ENCODE peak calls at places on chromosomes 13 and 19, in five cellular contexts. X, K, O, R and P are unnamed samples.

GRCh38 chr13:22193070-22193469 is 522.2 kb downstream of the FGF9 start:
- DNase-seq in X (no peak), K (no peak), O (no peak), R (no peak), P (no peak)

GRCh38 chr19:49852631-49853126 is 1.7 kb downstream of the PTOV1 start:
- DNase-seq in X (peak; percentile 53), K (no peak), O (no peak), R (no peak), P (no peak)

GRCh38 chr19:29823581-29824330 is 12.0 kb downstream of the CCNE1 start:
- DNase-seq in X (no peak), K (no peak), O (no peak), R (no peak), P (no peak)

GRCh38 chr13:45846681-45847080 is 4.9 kb downstream of the SIAH3 start:
- DNase-seq in X (no peak), K (no peak), O (no peak), R (no peak), P (no peak)

GRCh38 chr19:42276284-42276683 is 7.2 kb downstream of the CIC start:
- DNase-seq in X (no peak), K (no peak), O (no peak), R (no peak), P (no peak)

GRCh38 chr19:447816-448546 is 12.9 kb downstream of the SHC2 start:
- DNase-seq in X (peak; percentile 39), K (no peak), O (no peak), R (peak; percentile 31), P (no peak)

GRCh38 chr19:9323557-9323918 is 441 bp upstream of the ZNF559 start:
- DNase-seq in X (peak; percentile 89), K (peak; percentile 82), O (peak; percentile 79), R (peak; percentile 90), P (no peak)

GRCh38 chr19:1168877-1169791 is 4.9 kb downstream of the SBNO2 start:
- DNase-seq in X (peak; percentile 93), K (peak; percentile 58), O (no peak), R (peak; percentile 62), P (no peak)

GRCh38 chr19:1523412-1524205 is at the start of gene PLK5:
- DNase-seq in X (no peak), K (no peak), O (no peak), R (no peak), P (no peak)

GRCh38 chr19:44685877-44686276 is 13.1 kb upstream of the CEACAM16 start:
- DNase-seq in X (peak; percentile 61), K (no peak), O (no peak), R (peak; percentile 66), P (no peak)

GRCh38 chr19:44748426-44749254 is at the start of gene BCL3:
- DNase-seq in X (peak; percentile 86), K (no peak), O (no peak), R (peak; percentile 90), P (no peak)

GRCh38 chr13:96200810-96201209 is 110.9 kb downstream of the HS6ST3 start:
- DNase-seq in X (no peak), K (peak; percentile 26), O (no peak), R (no peak), P (no peak)

DNA sequence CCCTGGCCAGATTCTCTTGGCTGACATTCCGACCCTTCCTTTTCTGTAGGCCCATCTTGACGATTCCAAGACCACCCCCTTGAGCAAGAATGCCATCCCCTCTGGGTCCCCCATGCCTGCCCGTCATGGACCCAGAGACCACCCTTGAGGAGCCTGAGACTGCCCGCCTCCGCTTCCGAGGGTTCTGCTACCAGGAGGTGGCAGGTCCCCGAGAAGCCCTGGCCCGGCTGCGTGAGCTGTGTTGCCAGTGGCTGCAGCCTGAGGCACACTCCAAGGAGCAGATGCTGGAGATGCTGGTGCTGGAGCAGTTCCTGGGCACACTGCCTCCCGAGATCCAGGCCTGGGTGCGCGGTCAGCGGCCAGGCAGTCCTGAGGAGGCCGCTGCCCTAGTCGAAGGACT is 978 bp downstream of the ZNF446 start:
- DNase-seq in X (no peak), K (no peak), O (no peak), R (no peak), P (no peak)
- H3K4me3 ChIP-seq in X (peak overlapping the region; percentile 56), K (no peak overlapping the region), O (peak overlapping the region; percentile 75), R (no peak overlapping the region), P (peak overlapping the region; percentile 83)

GRCh38 chr19:53132231-53132991 is at the start of gene ZNF415:
- DNase-seq in X (peak; percentile 89), K (peak; percentile 89), O (peak; percentile 79), R (peak; percentile 65), P (no peak)
- H3K4me3 ChIP-seq in X (peak within 1 kb of the TSS; percentile 54), K (peak within 1 kb of the TSS; percentile 84), O (peak within 1 kb of the TSS; percentile 79), R (peak within 1 kb of the TSS; percentile 55), P (no peak within 1 kb of the TSS)

DNA sequence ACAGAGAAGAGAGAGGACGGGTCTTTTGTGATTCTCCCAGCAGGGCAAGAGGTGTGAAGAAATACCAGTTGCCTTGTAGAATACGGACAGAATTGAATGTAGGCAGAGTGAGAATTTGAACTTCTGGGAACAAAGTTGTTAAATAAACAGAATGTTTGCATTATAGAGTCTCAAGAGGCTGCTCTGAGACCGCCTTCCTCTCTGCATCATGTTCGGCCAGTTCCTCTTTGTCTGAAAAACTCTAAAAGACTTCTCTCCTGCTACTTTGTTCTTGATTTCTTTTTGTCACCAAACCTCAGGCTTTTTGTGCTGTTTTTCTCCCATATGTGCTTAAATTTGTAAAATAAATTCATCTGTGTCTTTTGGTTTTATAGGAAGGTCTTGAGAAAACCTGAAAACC is 256.4 kb downstream of the DLEU7 start:
- DNase-seq in X (no peak), K (no peak), O (no peak), R (no peak), P (no peak)
- H3K4me3 ChIP-seq in X (no peak overlapping the region), K (no peak overlapping the region), O (no peak overlapping the region), R (no peak overlapping the region), P (no peak overlapping the region)

GRCh38 chr19:55175117-55175867 is 4.8 kb downstream of the SYT5 start:
- DNase-seq in X (no peak), K (no peak), O (no peak), R (no peak), P (no peak)

GRCh38 chr19:55178781-55179569 is 1.1 kb downstream of the SYT5 start:
- DNase-seq in X (peak; percentile 94), K (peak; percentile 95), O (no peak), R (peak; percentile 88), P (peak; percentile 94)

GRCh38 chr19:55176116-55176515 is 4.0 kb downstream of the SYT5 start:
- DNase-seq in X (no peak), K (no peak), O (no peak), R (no peak), P (peak; percentile 69)

GRCh38 chr19:55181740-55182139 is 1.7 kb upstream of the SYT5 start:
- DNase-seq in X (no peak), K (no peak), O (no peak), R (no peak), P (no peak)

DNA sequence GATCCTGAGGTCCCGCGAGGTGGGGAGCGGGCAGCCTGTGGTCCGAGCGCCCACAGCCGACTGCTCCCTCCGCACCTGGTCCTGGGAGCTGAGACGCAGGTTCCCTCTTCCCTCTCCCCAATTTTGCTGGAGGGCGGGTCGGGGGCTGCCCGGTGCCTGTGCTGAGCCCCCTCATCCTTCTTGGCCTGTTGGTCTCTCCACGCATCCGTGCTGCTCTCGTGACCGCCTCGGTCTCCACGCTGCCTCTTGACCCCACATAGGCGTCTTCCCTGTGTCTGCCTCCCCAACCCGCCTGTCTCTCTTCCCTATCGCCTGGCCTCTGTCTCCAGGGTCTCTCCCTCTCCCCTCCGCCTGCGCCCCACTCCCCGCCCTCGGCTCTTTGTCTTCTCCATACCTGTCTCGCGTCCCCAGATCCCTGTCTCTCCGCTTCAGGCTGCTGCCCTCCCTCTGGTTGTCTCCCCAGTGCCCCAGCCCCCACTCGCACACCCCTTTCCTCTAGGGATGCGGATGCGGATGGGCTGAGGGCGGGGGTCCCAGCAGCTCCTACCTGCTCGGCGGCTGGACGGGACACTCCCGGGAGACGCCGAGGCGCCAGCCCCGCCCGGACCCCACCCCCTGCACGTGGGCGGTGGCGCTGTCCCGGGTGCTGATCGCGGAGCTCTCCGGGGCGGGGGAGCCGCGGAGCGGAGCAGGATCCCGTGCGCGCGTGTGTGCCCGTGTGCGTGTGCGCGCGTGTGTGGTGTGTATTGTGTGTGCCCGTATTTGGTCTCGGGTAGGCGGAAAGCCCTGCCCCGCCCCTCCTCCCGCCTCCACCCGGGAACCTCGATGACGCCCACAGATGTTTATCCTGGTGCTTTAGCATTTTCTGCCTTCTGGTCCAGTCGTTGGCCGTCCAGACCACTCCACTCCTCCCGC is at the start of gene SYT5:
- DNase-seq in X (peak; percentile 73), K (peak; percentile 55), O (no peak), R (peak; percentile 35), P (no peak)
- H3K4me3 ChIP-seq in X (peak within 1 kb of the TSS; percentile 38), K (no peak within 1 kb of the TSS), O (peak within 1 kb of the TSS; percentile 59), R (peak within 1 kb of the TSS; percentile 24), P (peak within 1 kb of the TSS; percentile 62)

GRCh38 chr19:8210660-8211101 is 1.5 kb downstream of the CERS4 start:
- DNase-seq in X (no peak), K (no peak), O (no peak), R (no peak), P (no peak)
- H3K4me3 ChIP-seq in X (no peak overlapping the region), K (no peak overlapping the region), O (peak overlapping the region; percentile 79), R (no peak overlapping the region), P (no peak overlapping the region)

DNA sequence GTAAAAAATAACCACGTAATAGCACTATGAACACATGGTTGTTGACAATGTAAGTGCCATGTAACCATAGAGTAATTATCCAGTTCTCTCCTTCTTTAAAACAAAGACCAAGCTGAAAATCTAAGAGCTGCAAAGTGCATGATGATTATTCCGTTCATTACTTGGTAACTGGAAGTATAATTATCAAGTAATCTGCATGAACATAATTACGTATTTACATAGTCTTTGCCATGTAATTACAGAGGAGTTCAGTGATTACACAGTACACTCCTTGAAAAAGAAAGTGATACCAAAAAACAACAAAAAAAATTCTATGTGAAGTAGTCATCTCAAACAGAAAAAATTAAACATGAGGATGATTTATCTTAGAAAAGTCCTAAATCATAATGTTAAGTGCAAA is 288.6 kb downstream of the EFNB2 start:
- DNase-seq in X (no peak), K (no peak), O (no peak), R (no peak), P (no peak)
- H3K4me3 ChIP-seq in X (no peak overlapping the region), K (no peak overlapping the region), O (no peak overlapping the region), R (no peak overlapping the region), P (no peak overlapping the region)

GRCh38 chr19:17684256-17684655 is 3.9 kb downstream of the UNC13A start:
- DNase-seq in X (no peak), K (no peak), O (no peak), R (no peak), P (no peak)
- H3K4me3 ChIP-seq in X (no peak overlapping the region), K (no peak overlapping the region), O (no peak overlapping the region), R (no peak overlapping the region), P (no peak overlapping the region)